ENCODE peak calls at places on chromosomes 12 and 14, in eight cellular contexts. H is stimulated activated CD4-positive, alpha-beta T cell treated with anti-CD3 and anti-CD28 coated beads, Interleukin-15, amount 100 ng/mL, for 1 hour; E is left ventricle myocardium superior; U is RKO; F is iris pigment epithelial cell; J is tibial artery; Z is BE2C; S is head of caudate nucleus. Q is an unnamed sample.

GRCh38 chr14:74645735-74646134 is 33.7 kb upstream of the LTBP2 start:
- DNase-seq in H (no peak), E (no peak), U (no peak), F (no peak), J (no peak), Z (no peak), S (no peak), Q (no peak)

GRCh38 chr14:75374911-75375310 is 52.9 kb upstream of the JDP2 start:
- DNase-seq in H (no peak), E (no peak), U (no peak), F (no peak), J (no peak), Z (no peak), S (no peak), Q (no peak)

GRCh38 chr14:40629144-40629543 is 977.5 kb upstream of the LRFN5 start:
- DNase-seq in H (no peak), E (no peak), U (no peak), F (no peak), J (no peak), Z (no peak), S (no peak), Q (no peak)

GRCh38 chr12:122471324-122472226 is 29.2 kb downstream of the ZCCHC8 start:
- DNase-seq in H (no peak), E (no peak), U (peak), F (peak), J (no peak), Z (no peak), S (no peak), Q (no peak)

GRCh38 chr12:22625671-22626251 is 790 bp downstream of the ETNK1 start:
- DNase-seq in H (peak), E (peak), U (peak), F (peak), J (peak), Z (peak), S (peak), Q (peak)

GRCh38 chr12:78387721-78388120 is 476.9 kb upstream of the SYT1 start:
- DNase-seq in H (no peak), E (no peak), U (no peak), F (no peak), J (no peak), Z (no peak), S (no peak), Q (no peak)

GRCh38 chr12:93790472-93791152 is 113.4 kb downstream of the CRADD start:
- DNase-seq in H (no peak), E (no peak), U (peak), F (peak), J (no peak), Z (no peak), S (no peak), Q (no peak)

GRCh38 chr14:55519473-55520080 is 60.4 kb upstream of the KTN1 start:
- DNase-seq in H (no peak), E (no peak), U (no peak), F (no peak), J (no peak), Z (no peak), S (no peak), Q (no peak)

GRCh38 chr14:75226755-75227544 is 50.5 kb upstream of the TMED10 start:
- DNase-seq in H (no peak), E (no peak), U (no peak), F (no peak), J (no peak), Z (no peak), S (no peak), Q (no peak)

GRCh38 chr12:41795910-41796309 is 348.8 kb downstream of the GXYLT1 start:
- DNase-seq in H (no peak), E (no peak), U (no peak), F (no peak), J (no peak), Z (no peak), S (no peak), Q (peak)

GRCh38 chr12:60174914-60175313 is 579.1 kb downstream of the SLC16A7 start:
- DNase-seq in H (no peak), E (no peak), U (no peak), F (peak), J (no peak), Z (no peak), S (no peak), Q (no peak)

GRCh38 chr12:15168279-15168678 is 52.9 kb downstream of the RERG start:
- DNase-seq in H (no peak), E (no peak), U (no peak), F (no peak), J (no peak), Z (no peak), S (no peak), Q (no peak)

Q was measured in H9.